ENCODE peak calls at places on chromosomes 11 and 22, in four cellular contexts. J, Q, I and K are unnamed samples.

GRCh38 chr11:131645237-131645636 is 274.8 kb downstream of the NTM start:
- DNase-seq in J (no peak), I (no peak), Q (no peak), K (no peak)

GRCh38 chr11:74338963-74339362 is 27.5 kb upstream of the P4HA3 start:
- DNase-seq in J (no peak), Q (no peak), I (no peak), K (no peak)

GRCh38 chr11:71977743-71978418 is 20.8 kb upstream of the IL18BP start:
- DNase-seq in Q (peak), J (peak), I (peak), K (peak)

GRCh38 chr11:40293655-40294342 is 1165.7 kb downstream of the LRRC4C start:
- DNase-seq in J (peak), I (peak), Q (peak), K (peak)

GRCh38 chr11:83033972-83034672 is 37.6 kb downstream of the RAB30 start:
- DNase-seq in J (no peak), Q (no peak), I (no peak), K (no peak)

GRCh38 chr22:40602231-40602630 is 34.3 kb downstream of the MRTFA start:
- DNase-seq in J (no peak), I (no peak), Q (no peak), K (no peak)

GRCh38 chr11:108985611-108986279 is 320.9 kb downstream of the DDX10 start:
- DNase-seq in J (no peak), Q (no peak), I (no peak), K (no peak)

GRCh38 chr22:26399288-26399687 is 29.8 kb upstream of the ASPHD2 start:
- DNase-seq in I (no peak), J (no peak), Q (peak), K (no peak)

GRCh38 chr11:47271961-47272661 is 2.2 kb downstream of the MADD start:
- DNase-seq in J (no peak), I (no peak), Q (peak), K (no peak)

GRCh38 chr11:61797263-61797944 is 4.7 kb downstream of the FEN1 start:
- DNase-seq in Q (peak), J (peak), I (peak), K (peak)

GRCh38 chr11:113593698-113594308 is 112.3 kb downstream of the TMPRSS5 start:
- DNase-seq in J (no peak), Q (peak), I (peak), K (no peak)

GRCh38 chr11:28910926-28911325 is 802.7 kb downstream of the METTL15 start:
- DNase-seq in J (no peak), I (no peak), Q (no peak), K (no peak)

GRCh38 chr11:94675239-94675638 is 92.9 kb upstream of the AMOTL1 start:
- DNase-seq in J (no peak), I (no peak), Q (no peak), K (no peak)

GRCh38 chr11:14340721-14341120 is 18.3 kb downstream of the RRAS2 start:
- DNase-seq in Q (no peak), I (no peak), J (no peak), K (no peak)

GRCh38 chr11:122655527-122656072 is at the start of gene UBASH3B:
- DNase-seq in J (peak), Q (peak), I (no peak), K (peak)

GRCh38 chr22:36328635-36329216 is 59.0 kb downstream of the MYH9 start:
- DNase-seq in I (peak), J (no peak), Q (peak), K (no peak)
- TF ChIP-seq ATF2 in I (peak), J (no peak), Q (no peak), K (no peak)

DNA sequence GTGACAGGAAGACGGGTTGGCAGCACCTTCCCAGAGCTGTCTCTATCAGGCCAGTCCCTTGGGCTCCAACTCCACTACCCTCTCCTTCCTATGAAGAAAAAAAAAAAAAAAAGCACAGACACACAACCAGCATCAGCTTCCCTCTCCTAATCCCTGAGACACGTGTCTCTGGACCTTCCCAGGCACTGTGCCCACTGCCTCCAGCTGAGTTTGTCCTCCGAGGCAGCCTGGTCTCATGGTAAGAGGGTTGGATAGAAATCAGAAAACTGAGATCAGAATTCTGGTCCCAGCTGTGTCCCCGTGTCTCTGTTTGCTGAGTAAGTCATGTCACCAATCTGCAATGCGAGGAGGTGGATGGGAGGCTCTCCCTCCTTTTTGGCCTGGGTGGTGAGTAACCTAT is 193.8 kb upstream of the TBCEL start:
- DNase-seq in J (no peak), Q (no peak), I (no peak), K (no peak)
- TF ChIP-seq ETV6 in J (no peak), Q (no peak), I (no peak), K (no peak)

GRCh38 chr11:93099811-93100210 is 98.0 kb downstream of the SLC36A4 start:
- DNase-seq in Q (no peak), I (no peak), J (no peak), K (no peak)

GRCh38 chr11:93100211-93100610 is 97.6 kb downstream of the SLC36A4 start:
- DNase-seq in Q (no peak), I (no peak), J (no peak), K (no peak)
- TF ChIP-seq CREM in Q (no peak), I (no peak), J (no peak), K (no peak)

GRCh38 chr11:25910090-25910489 is 421.8 kb upstream of the ANO3 start:
- DNase-seq in I (no peak), Q (no peak), J (no peak), K (no peak)
- TF ChIP-seq ATF2 in I (no peak), Q (no peak), J (no peak), K (no peak)

GRCh38 chr11:78221396-78222315 is 32.9 kb downstream of the USP35 start:
- DNase-seq in I (no peak), Q (no peak), J (no peak), K (no peak)
- TF ChIP-seq ETV6 in I (no peak), Q (no peak), J (no peak), K (no peak)